ENCODE peak calls at places on chromosomes 7 and 10, in nine cellular contexts. R, O, K, Q, I, S, T, U and Y are unnamed samples.

GRCh38 chr10:16274911-16275310 is 161.9 kb upstream of the PTER start:
- DNase-seq in R (no peak), O (no peak), K (no peak), Q (no peak), I (no peak), S (no peak), T (no peak), U (no peak), Y (no peak)

GRCh38 chr7:83077328-83077727 is 85.4 kb downstream of the PCLO start:
- DNase-seq in R (no peak), O (peak; percentile 1), K (no peak), Q (no peak), I (no peak), S (no peak), T (no peak), U (no peak), Y (no peak)

GRCh38 chr10:103576862-103577261 is 83.4 kb downstream of the NEURL1 start:
- DNase-seq in R (no peak), O (no peak), K (no peak), Q (no peak), I (no peak), S (no peak), T (no peak), U (no peak), Y (no peak)

GRCh38 chr7:108525327-108525984 is 479 bp downstream of the PNPLA8 start:
- DNase-seq in R (no peak), O (peak; percentile 88), K (no peak), Q (peak; percentile 42), I (no peak), S (peak; percentile 75), T (peak; percentile 83), U (peak; percentile 85), Y (peak; percentile 62)

GRCh38 chr10:133088524-133089460 is 1.1 kb downstream of the ADGRA1 start:
- DNase-seq in R (no peak), O (no peak), K (no peak), Q (no peak), I (no peak), S (no peak), T (no peak), U (no peak), Y (no peak)

GRCh38 chr10:73999703-74000102 is 1.8 kb downstream of the VCL start:
- DNase-seq in R (no peak), O (peak; percentile 80), K (no peak), Q (no peak), I (no peak), S (peak; percentile 20), T (no peak), U (peak; percentile 19), Y (no peak)

GRCh38 chr10:119515511-119516045 is 26.9 kb downstream of the RGS10 start:
- DNase-seq in R (no peak), O (no peak), K (no peak), Q (no peak), I (no peak), S (no peak), T (no peak), U (no peak), Y (no peak)

GRCh38 chr7:6385110-6385792 is 62.5 kb downstream of the DAGLB start:
- DNase-seq in R (no peak), O (peak; percentile 98), K (no peak), Q (no peak), I (no peak), S (peak; percentile 76), T (no peak), U (peak; percentile 80), Y (no peak)

GRCh38 chr10:104897679-104898078 is 256.6 kb downstream of the SORCS3 start:
- DNase-seq in R (no peak), O (no peak), K (no peak), Q (no peak), I (no peak), S (no peak), T (no peak), U (no peak), Y (no peak)

GRCh38 chr10:21171197-21171935 is 274.3 kb upstream of the NEBL start:
- DNase-seq in R (no peak), O (peak; percentile 23), K (no peak), Q (no peak), I (no peak), S (no peak), T (no peak), U (no peak), Y (no peak)

GRCh38 chr10:114195079-114195478 is 15.9 kb downstream of the TDRD1 start:
- DNase-seq in R (no peak), O (no peak), K (peak; percentile 32), Q (no peak), I (no peak), S (no peak), T (no peak), U (no peak), Y (peak; percentile 54)

GRCh38 chr10:60827791-60828488 is 49.7 kb downstream of the CDK1 start:
- DNase-seq in R (no peak), O (peak; percentile 89), K (peak; percentile 17), Q (no peak), I (no peak), S (peak; percentile 53), T (no peak), U (no peak), Y (no peak)

GRCh38 chr10:31321396-31321941 is 2.5 kb downstream of the ZEB1 start:
- DNase-seq in R (no peak), O (peak; percentile 47), K (peak; percentile 59), Q (no peak), I (no peak), S (no peak), T (no peak), U (no peak), Y (no peak)

GRCh38 chr10:71829171-71829570 is 21.9 kb downstream of the PSAP start:
- DNase-seq in R (peak; percentile 86), O (peak; percentile 48), K (no peak), Q (no peak), I (peak; percentile 84), S (no peak), T (peak; percentile 65), U (no peak), Y (no peak)

GRCh38 chr10:8121199-8121890 is 66.9 kb downstream of the GATA3 start:
- DNase-seq in R (no peak), O (no peak), K (no peak), Q (no peak), I (no peak), S (no peak), T (no peak), U (no peak), Y (no peak)

GRCh38 chr10:93032105-93032808 is 28.3 kb upstream of the CYP26C1 start:
- DNase-seq in R (no peak), O (no peak), K (no peak), Q (no peak), I (no peak), S (no peak), T (no peak), U (no peak), Y (no peak)

GRCh38 chr7:41437257-41438196 is 265.4 kb downstream of the INHBA start:
- DNase-seq in R (no peak), O (peak; percentile 18), K (no peak), Q (no peak), I (no peak), S (no peak), T (no peak), U (peak; percentile 19), Y (no peak)
- H3K4me3 ChIP-seq in R (no peak overlapping the region), O (no peak overlapping the region), K (no peak overlapping the region), Q (no peak overlapping the region), I (no peak overlapping the region), S (no peak overlapping the region), T (no peak overlapping the region), U (no peak overlapping the region), Y (no peak overlapping the region)

GRCh38 chr7:105003275-105003674 is 10.7 kb upstream of the KMT2E start:
- DNase-seq in R (peak; percentile 84), O (peak; percentile 84), K (no peak), Q (no peak), I (no peak), S (no peak), T (peak; percentile 79), U (peak; percentile 63), Y (no peak)
- H3K4me3 ChIP-seq in R (no peak overlapping the region), O (no peak overlapping the region), K (peak overlapping the region; percentile 70), Q (no peak overlapping the region), I (peak overlapping the region; percentile 27), S (no peak overlapping the region), T (peak overlapping the region; percentile 39), U (no peak overlapping the region), Y (no peak overlapping the region)

GRCh38 chr10:100791254-100792058 is 46.1 kb downstream of the PAX2 start:
- DNase-seq in R (no peak), O (no peak), K (no peak), Q (no peak), I (no peak), S (no peak), T (no peak), U (peak; percentile 28), Y (no peak)
- H3K4me3 ChIP-seq in R (no peak overlapping the region), O (no peak overlapping the region), K (no peak overlapping the region), Q (no peak overlapping the region), I (no peak overlapping the region), S (no peak overlapping the region), T (no peak overlapping the region), U (no peak overlapping the region), Y (no peak overlapping the region)

DNA sequence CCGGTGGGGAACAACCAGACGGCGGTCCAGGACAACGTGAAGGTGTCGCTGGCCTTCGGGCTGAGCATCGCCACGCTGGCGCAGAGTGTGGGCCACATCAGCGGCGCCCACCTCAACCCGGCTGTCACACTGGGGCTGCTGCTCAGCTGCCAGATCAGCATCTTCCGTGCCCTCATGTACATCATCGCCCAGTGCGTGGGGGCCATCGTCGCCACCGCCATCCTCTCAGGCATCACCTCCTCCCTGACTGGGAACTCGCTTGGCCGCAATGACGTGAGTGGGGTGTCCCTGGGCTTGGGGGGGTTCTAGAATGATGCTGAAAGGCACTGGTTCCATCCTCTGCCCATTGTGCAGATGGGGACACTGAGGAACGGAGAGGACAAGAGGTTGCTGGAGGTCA is 368 bp downstream of the AQP1 start:
- DNase-seq in R (no peak), O (no peak), K (no peak), Q (no peak), I (no peak), S (no peak), T (no peak), U (no peak), Y (no peak)
- H3K4me3 ChIP-seq in R (no peak overlapping the region), O (peak overlapping the region; percentile 31), K (no peak overlapping the region), Q (no peak overlapping the region), I (peak overlapping the region; percentile 70), S (no peak overlapping the region), T (peak overlapping the region; percentile 44), U (no peak overlapping the region), Y (no peak overlapping the region)

GRCh38 chr10:52187521-52188258 is 126.4 kb upstream of the DKK1 start:
- DNase-seq in R (no peak), O (peak; percentile 25), K (no peak), Q (no peak), I (no peak), S (peak; percentile 24), T (no peak), U (no peak), Y (no peak)
- H3K4me3 ChIP-seq in R (no peak overlapping the region), O (no peak overlapping the region), K (no peak overlapping the region), Q (no peak overlapping the region), I (no peak overlapping the region), S (no peak overlapping the region), T (no peak overlapping the region), U (no peak overlapping the region), Y (no peak overlapping the region)